ENCODE peak calls at places on chromosome 3, in seven cellular contexts. D is foreskin fibroblast; M is EL; W is activated T-helper 1 cell treated with anti-CD3 and anti-CD28 coated beads, Interleukin-2, amount 50 U/mL, for 16 hours; I is T-helper 9 cell; P is stimulated activated CD8-positive, alpha-beta memory T cell treated with anti-CD3 and anti-CD28 coated beads, Interleukin-4, amount 100 ng/mL, for 24 hours; G is HTR-8/SVneo. Q is an unnamed sample.

GRCh38 chr3:113274425-113274824 is 63.1 kb downstream of the BOC start:
- DNase-seq in D (no peak), M (no peak), W (no peak), I (no peak), P (no peak), G (no peak), Q (no peak)

GRCh38 chr3:159782724-159783421 is 205.8 kb upstream of the IL12A start:
- DNase-seq in D (no peak), M (no peak), W (no peak), I (no peak), P (no peak), G (no peak), Q (peak)

GRCh38 chr3:126126811-126127431 is 43.0 kb upstream of the SLC41A3 start:
- DNase-seq in D (no peak), M (no peak), W (no peak), I (no peak), P (no peak), G (no peak), Q (no peak)

GRCh38 chr3:151345854-151346253 is 16.5 kb upstream of the P2RY13 start:
- DNase-seq in D (peak), M (peak), W (no peak), I (no peak), P (no peak), G (peak), Q (no peak)

GRCh38 chr3:5585085-5585484 is 397.6 kb downstream of the EDEM1 start:
- DNase-seq in D (no peak), M (no peak), W (no peak), I (no peak), P (no peak), G (no peak), Q (no peak)

GRCh38 chr3:177802151-177802900 is 605.0 kb upstream of the TBL1XR1 start:
- DNase-seq in D (peak), M (peak), W (no peak), I (no peak), P (no peak), G (no peak), Q (peak)

GRCh38 chr3:51275096-51275805 is 109.8 kb upstream of the MANF start:
- DNase-seq in D (no peak), M (no peak), W (no peak), I (no peak), P (no peak), G (no peak), Q (no peak)

GRCh38 chr3:147930417-147930816 is 521.3 kb downstream of the ZIC1 start:
- DNase-seq in D (no peak), M (peak), W (no peak), I (no peak), P (no peak), G (no peak), Q (peak)

GRCh38 chr3:188868803-188869202 is 303.0 kb upstream of the TPRG1 start:
- DNase-seq in D (no peak), M (no peak), W (no peak), I (no peak), P (no peak), G (no peak), Q (peak)

GRCh38 chr3:186260726-186261125 is 101.3 kb downstream of the DGKG start:
- DNase-seq in D (no peak), M (no peak), W (no peak), I (no peak), P (no peak), G (no peak), Q (no peak)

GRCh38 chr3:196142674-196142988 is 60.7 kb upstream of the TFRC start:
- DNase-seq in D (no peak), M (no peak), W (no peak), I (no peak), P (no peak), G (no peak), Q (peak)

GRCh38 chr3:37630441-37630840 is 231.2 kb upstream of the CTDSPL start:
- DNase-seq in D (no peak), M (no peak), W (no peak), I (no peak), P (no peak), G (no peak), Q (no peak)

GRCh38 chr3:52052831-52053306 is 3.5 kb downstream of the DUSP7 start:
- DNase-seq in D (peak), M (peak), W (peak), I (peak), P (peak), G (peak), Q (peak)

GRCh38 chr3:11244131-11244677 is 28.0 kb upstream of the ATG7 start:
- DNase-seq in D (no peak), M (peak), W (no peak), I (no peak), P (no peak), G (no peak), Q (peak)

GRCh38 chr3:63972196-63972595 is 51.1 kb downstream of the PSMD6 start:
- DNase-seq in D (peak), M (peak), W (no peak), I (no peak), P (no peak), G (no peak), Q (peak)

Q was measured in bronchial epithelial cell.